ENCODE peak calls at places on chromosomes 7 and 10, in six cellular contexts. G, M, D, L, V and S are unnamed samples.

GRCh38 chr7:117458977-117459583 is 20.7 kb upstream of the CFTR start:
- DNase-seq in G (no peak), M (peak; percentile 38), D (peak; percentile 65), L (peak; percentile 35), V (no peak), S (no peak)

GRCh38 chr10:310371-310770 is 175.1 kb downstream of the ZMYND11 start:
- DNase-seq in G (no peak), M (peak; percentile 17), D (peak; percentile 45), L (no peak), V (no peak), S (no peak)

GRCh38 chr10:85863301-85864172 is 503.1 kb downstream of the GRID1 start:
- DNase-seq in G (no peak), M (no peak), D (no peak), L (no peak), V (no peak), S (no peak)

GRCh38 chr7:44056681-44057080 is 8.7 kb downstream of the PGAM2 start:
- DNase-seq in G (no peak), M (no peak), D (no peak), L (no peak), V (no peak), S (no peak)

GRCh38 chr7:90178592-90179279 is 24.5 kb downstream of the STEAP1 start:
- DNase-seq in G (no peak), M (peak; percentile 89), D (peak; percentile 71), L (peak; percentile 82), V (peak; percentile 74), S (no peak)

GRCh38 chr10:85791846-85792532 is 574.6 kb downstream of the GRID1 start:
- DNase-seq in G (no peak), M (peak; percentile 14), D (peak; percentile 8), L (peak; percentile 32), V (no peak), S (no peak)

GRCh38 chr7:25025218-25025671 is 45.3 kb upstream of the OSBPL3 start:
- DNase-seq in G (no peak), M (peak; percentile 79), D (peak; percentile 93), L (peak; percentile 24), V (peak; percentile 53), S (no peak)

GRCh38 chr10:128928231-128928836 is 538.7 kb upstream of the MGMT start:
- DNase-seq in G (no peak), M (no peak), D (no peak), L (no peak), V (no peak), S (no peak)

GRCh38 chr7:1843271-1843861 is 173.3 kb downstream of the ELFN1 start:
- DNase-seq in G (no peak), M (no peak), D (no peak), L (no peak), V (no peak), S (peak; percentile 34)

GRCh38 chr7:68250143-68250542 is 1253.5 kb downstream of the TYW1 start:
- DNase-seq in G (no peak), M (no peak), D (no peak), L (no peak), V (no peak), S (no peak)
- TF ChIP-seq CTCF in G (no peak), M (no peak), D (no peak), L (no peak), V (no peak), S (no peak)

DNA sequence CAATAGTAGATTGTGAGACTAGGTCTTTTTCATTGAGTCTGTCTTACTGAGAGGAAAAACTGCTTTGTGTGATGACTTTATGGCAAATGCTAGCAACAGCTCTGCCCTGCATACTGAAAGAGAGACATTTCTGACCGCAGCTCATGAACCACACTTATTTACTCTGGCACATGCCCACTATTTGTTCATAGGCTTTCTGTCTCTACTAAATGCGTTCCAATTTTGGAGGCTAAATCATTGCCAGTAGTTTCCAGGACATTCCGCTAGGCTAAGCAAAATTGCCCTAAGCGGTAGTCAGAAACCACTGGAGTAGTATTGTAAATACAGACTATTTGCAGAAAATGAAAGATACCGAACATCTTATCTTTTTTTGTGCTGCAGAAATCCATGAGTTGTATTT is 55.6 kb upstream of the DLX6 start:
- DNase-seq in G (no peak), M (peak; percentile 13), D (no peak), L (peak; percentile 67), V (no peak), S (no peak)
- TF ChIP-seq CTCF in G (no peak), M (no peak), D (no peak), L (no peak), V (no peak), S (no peak)

GRCh38 chr7:38424750-38425463 is 151.5 kb upstream of the TARP start:
- DNase-seq in G (no peak), M (peak; percentile 23), D (peak; percentile 37), L (no peak), V (no peak), S (no peak)
- TF ChIP-seq CTCF in G (no peak), M (peak; percentile 27), D (no peak), L (no peak), V (peak; percentile 23), S (no peak)

DNA sequence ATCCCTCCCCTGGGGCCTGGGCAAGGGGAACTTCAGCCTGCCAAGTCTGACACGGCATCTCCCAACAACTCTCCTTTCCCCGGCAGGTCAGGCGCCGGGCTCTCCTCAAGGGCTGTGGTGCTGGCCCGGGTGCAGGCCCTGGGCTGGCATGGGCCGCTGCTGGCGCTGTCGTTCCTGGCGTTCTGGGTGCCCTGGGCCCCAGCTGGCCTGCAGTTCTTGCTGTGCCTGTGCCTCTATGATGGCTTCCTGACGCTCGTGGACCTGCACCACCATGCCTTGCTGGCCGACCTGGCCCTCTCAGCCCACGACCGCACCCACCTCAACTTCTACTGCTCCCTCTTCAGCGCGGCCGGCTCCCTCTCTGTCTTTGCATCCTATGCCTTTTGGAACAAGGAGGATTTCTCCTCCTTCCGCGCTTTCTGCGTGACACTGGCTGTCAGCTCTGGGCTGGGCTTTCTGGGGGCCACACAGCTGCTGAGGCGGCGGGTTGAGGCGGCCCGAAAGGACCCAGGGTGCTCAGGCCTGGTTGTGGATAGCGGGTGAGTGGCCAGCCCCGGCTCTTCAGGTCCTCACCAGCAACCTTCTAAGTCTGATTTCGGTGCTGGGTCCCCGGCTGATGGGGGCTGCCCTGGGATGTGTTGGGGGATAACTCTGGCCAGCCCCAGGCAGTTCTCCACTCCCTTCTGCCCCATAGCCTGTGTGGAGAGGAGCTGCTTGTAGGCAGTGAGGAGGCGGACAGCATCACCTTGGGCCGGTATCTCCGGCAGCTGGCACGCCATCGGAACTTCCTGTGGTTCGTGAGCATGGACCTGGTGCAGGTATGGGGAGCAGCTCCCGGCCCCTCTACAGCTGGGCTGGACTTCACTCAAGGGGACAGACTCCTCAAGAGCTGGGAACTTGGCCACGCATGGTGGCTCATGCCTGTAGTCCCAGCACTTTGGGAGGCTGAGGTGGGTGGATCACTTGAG is 19.5 kb upstream of the C10orf95 start:
- DNase-seq in G (no peak), M (no peak), D (no peak), L (no peak), V (no peak), S (no peak)
- TF ChIP-seq CTCF in G (no peak), M (no peak), D (no peak), L (no peak), V (no peak), S (no peak)